ENCODE peak calls at places on chromosome 6, in ten cellular contexts. P, D, W, V, H, E, T, F, S and Z are unnamed samples.

GRCh38 chr6:150406948-150407347 is 38.1 kb downstream of the IYD start:
- DNase-seq in P (no peak), D (no peak), W (no peak), V (no peak), H (no peak), E (no peak), T (no peak), F (no peak), S (no peak), Z (no peak)

GRCh38 chr6:148954461-148954860 is 207.6 kb downstream of the UST start:
- DNase-seq in P (no peak), D (no peak), W (no peak), V (no peak), H (no peak), E (no peak), T (no peak), F (no peak), S (no peak), Z (no peak)

GRCh38 chr6:21001736-21002135 is 467.5 kb downstream of the CDKAL1 start:
- DNase-seq in P (peak), D (no peak), W (no peak), V (peak), H (no peak), E (no peak), T (no peak), F (no peak), S (no peak), Z (no peak)

GRCh38 chr6:169097336-169098052 is 156.2 kb downstream of the THBS2 start:
- DNase-seq in P (peak), D (no peak), W (peak), V (peak), H (no peak), E (peak), T (no peak), F (no peak), S (no peak), Z (peak)

GRCh38 chr6:124668028-124668427 is 294.2 kb upstream of the RNF217 start:
- DNase-seq in P (no peak), D (no peak), W (no peak), V (no peak), H (no peak), E (no peak), T (no peak), F (no peak), S (no peak), Z (no peak)

GRCh38 chr6:90656325-90656724 is 69.5 kb upstream of the MAP3K7 start:
- DNase-seq in P (no peak), D (no peak), W (no peak), V (no peak), H (no peak), E (no peak), T (no peak), F (no peak), S (no peak), Z (no peak)

GRCh38 chr6:7909323-7910276 is 988 bp downstream of the TXNDC5 start:
- DNase-seq in P (no peak), D (no peak), W (peak), V (peak), H (peak), E (peak), T (peak), F (peak), S (no peak), Z (peak)

GRCh38 chr6:71406871-71407860 is 118.6 kb downstream of the OGFRL1 start:
- DNase-seq in P (no peak), D (no peak), W (peak), V (no peak), H (no peak), E (no peak), T (no peak), F (peak), S (no peak), Z (no peak)

GRCh38 chr6:145866449-145867401 is 52.1 kb upstream of the FBXO30 start:
- DNase-seq in P (no peak), D (no peak), W (no peak), V (no peak), H (no peak), E (no peak), T (peak), F (no peak), S (no peak), Z (no peak)